ENCODE peak calls at places on chromosomes 4 and X, in eight cellular contexts. C is fibroblast of lung, P is AG10803, T is skeletal muscle cell, D is HCT116, L is left ventricle myocardium inferior, A is spleen, J is PC-3. V is an unnamed sample.

GRCh38 chr4:81527115-81527514 is 55.4 kb upstream of the RASGEF1B start:
- DNase-seq in C (no peak), P (no peak), T (no peak), D (no peak), L (peak), A (no peak), J (no peak), V (no peak)

GRCh38 chr4:125526420-125526819 is 211.7 kb downstream of the FAT4 start:
- DNase-seq in C (no peak), P (no peak), T (no peak), D (no peak), L (no peak), A (no peak), J (peak), V (no peak)

GRCh38 chr4:3411676-3412075 is 30.1 kb upstream of the HGFAC start:
- DNase-seq in C (no peak), P (no peak), T (no peak), D (no peak), L (no peak), A (peak), J (no peak), V (no peak)

GRCh38 chr4:72857787-72858186 is 211.7 kb downstream of the COX18 start:
- DNase-seq in C (peak), P (peak), T (no peak), D (no peak), L (no peak), A (no peak), J (no peak), V (no peak)

GRCh38 chr4:163077611-163078010 is 89.1 kb downstream of the NAF1 start:
- DNase-seq in C (no peak), P (no peak), T (no peak), D (no peak), L (no peak), A (no peak), J (no peak), V (no peak)

GRCh38 chrX:39162322-39162721 is 361.1 kb downstream of the MID1IP1 start:
- DNase-seq in C (no peak), P (no peak), T (no peak), D (no peak), L (peak), A (peak), J (no peak), V (no peak)

GRCh38 chr4:76705497-76705896 is 192.4 kb downstream of the SOWAHB start:
- DNase-seq in C (no peak), P (no peak), T (no peak), D (no peak), L (no peak), A (no peak), J (no peak), V (no peak)

GRCh38 chr4:675036-675804 is 878 bp downstream of the MYL5 start:
- DNase-seq in C (no peak), P (peak), T (no peak), D (no peak), L (peak), A (peak), J (no peak), V (no peak)

GRCh38 chrX:21926116-21926515 is 14.4 kb upstream of the SMS start:
- DNase-seq in C (no peak), P (peak), T (no peak), D (no peak), L (no peak), A (no peak), J (peak), V (no peak)

GRCh38 chr4:173017802-173018201 is 150.8 kb upstream of the GALNT7 start:
- DNase-seq in C (no peak), P (no peak), T (no peak), D (no peak), L (no peak), A (no peak), J (no peak), V (no peak)

GRCh38 chrX:85851418-85851817 is 195.9 kb downstream of the CHM start:
- DNase-seq in C (no peak), P (no peak), T (no peak), D (peak), L (no peak), A (peak), J (peak), V (no peak)

GRCh38 chr4:157664726-157665125 is 444.2 kb downstream of the GRIA2 start:
- DNase-seq in C (peak), P (peak), T (peak), D (peak), L (no peak), A (no peak), J (peak), V (no peak)

GRCh38 chrX:19747672-19748610 is 139.5 kb downstream of the SH3KBP1 start:
- DNase-seq in C (no peak), P (no peak), T (no peak), D (no peak), L (peak), A (peak), J (no peak), V (no peak)

GRCh38 chrX:97766496-97767095 is 882.9 kb downstream of the RPA4 start:
- DNase-seq in C (peak), P (no peak), T (no peak), D (no peak), L (no peak), A (no peak), J (no peak), V (peak)

GRCh38 chr4:26069218-26069617 is 155.2 kb downstream of the SMIM20 start:
- DNase-seq in C (peak), P (no peak), T (no peak), D (no peak), L (no peak), A (no peak), J (peak), V (no peak)

GRCh38 chr4:150769845-150770244 is 187.9 kb downstream of the MAB21L2 start:
- DNase-seq in C (peak), P (no peak), T (no peak), D (peak), L (no peak), A (no peak), J (peak), V (no peak)

GRCh38 chr4:110730318-110730717 is 107.4 kb upstream of the PITX2 start:
- DNase-seq in C (no peak), P (no peak), T (no peak), D (no peak), L (no peak), A (no peak), J (no peak), V (no peak)

GRCh38 chrX:46628406-46629371 is 55.1 kb downstream of the CHST7 start:
- DNase-seq in C (peak), P (peak), T (no peak), D (no peak), L (peak), A (no peak), J (no peak), V (no peak)

GRCh38 chr4:161664740-161665139 is 499.1 kb downstream of the FSTL5 start:
- DNase-seq in C (no peak), P (no peak), T (no peak), D (no peak), L (no peak), A (no peak), J (no peak), V (no peak)
- H3K4me3 ChIP-seq in C (no peak), P (no peak), T (no peak), D (no peak), L (no peak), A (no peak), J (no peak), V (no peak)

DNA sequence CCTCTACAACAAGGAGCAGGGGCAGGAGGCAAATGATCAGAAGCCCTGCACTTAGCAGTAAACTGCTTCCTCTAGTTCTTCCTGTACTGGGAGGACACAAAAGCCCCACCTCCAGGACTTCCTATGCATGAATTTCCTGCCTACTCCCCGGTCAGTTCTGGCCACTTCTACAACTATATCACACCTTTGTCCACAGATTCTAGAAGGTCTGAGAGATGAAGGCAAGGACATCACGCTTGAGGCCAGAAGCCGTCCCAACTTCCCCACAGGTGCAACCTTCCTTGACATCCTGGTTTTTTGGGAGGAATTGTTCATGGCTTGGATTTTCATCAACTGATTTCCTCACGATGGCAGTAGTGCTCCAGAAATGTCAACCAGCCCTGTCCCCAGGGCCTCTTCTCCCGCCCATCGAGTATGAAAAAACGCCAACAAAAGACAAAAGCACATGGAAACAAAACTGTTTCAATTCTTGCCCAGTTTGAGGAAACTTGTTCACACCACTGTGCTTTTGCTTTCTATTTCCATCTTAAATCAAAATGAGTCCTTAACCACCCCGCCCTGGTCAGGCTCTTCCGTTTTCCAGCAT is 206.5 kb upstream of the STK26 start:
- DNase-seq in C (peak), P (peak), T (no peak), D (no peak), L (no peak), A (peak), J (peak), V (no peak)
- H3K4me3 ChIP-seq in C (no peak), P (peak), T (no peak), D (no peak), L (peak), A (peak), J (peak), V (no peak)

GRCh38 chrX:10414872-10415703 is 205.3 kb downstream of the MID1 start:
- DNase-seq in C (peak), P (peak), T (peak), D (no peak), L (no peak), A (no peak), J (peak), V (no peak)
- H3K4me3 ChIP-seq in C (no peak), P (peak), T (no peak), D (no peak), L (no peak), A (no peak), J (no peak), V (no peak)

DNA sequence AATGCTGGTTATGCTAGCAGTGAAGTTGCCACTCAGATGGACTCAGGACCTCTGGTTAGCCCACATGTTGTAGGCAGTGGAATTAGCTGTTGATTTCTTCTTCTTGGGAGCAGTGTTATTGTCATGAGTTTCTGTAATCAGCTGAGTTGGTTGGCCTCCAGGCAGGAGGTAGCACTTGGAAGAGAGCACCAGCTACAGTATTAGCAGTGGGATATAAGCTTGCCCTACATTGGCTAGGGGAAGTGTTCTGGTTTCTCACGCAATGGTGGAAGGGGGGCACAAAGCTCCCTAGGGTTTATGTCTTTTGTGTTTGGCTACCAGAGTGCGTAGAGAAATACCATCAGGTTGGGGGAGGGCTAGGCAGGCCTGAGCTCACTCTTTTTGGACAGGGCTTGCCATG is 34.0 kb upstream of the UCP1 start:
- DNase-seq in C (no peak), P (no peak), T (no peak), D (no peak), L (no peak), A (no peak), J (no peak), V (no peak)
- H3K4me3 ChIP-seq in C (no peak), P (no peak), T (no peak), D (no peak), L (no peak), A (no peak), J (no peak), V (no peak)

GRCh38 chr4:95114521-95114920 is 356.8 kb downstream of the BMPR1B start:
- DNase-seq in C (no peak), P (peak), T (no peak), D (no peak), L (no peak), A (no peak), J (peak), V (no peak)

GRCh38 chr4:95120456-95120855 is 362.7 kb downstream of the BMPR1B start:
- DNase-seq in C (no peak), P (no peak), T (no peak), D (no peak), L (no peak), A (no peak), J (no peak), V (no peak)

GRCh38 chr4:95122001-95122400 is 364.2 kb downstream of the BMPR1B start:
- DNase-seq in C (no peak), P (no peak), T (no peak), D (no peak), L (no peak), A (no peak), J (no peak), V (no peak)

DNA sequence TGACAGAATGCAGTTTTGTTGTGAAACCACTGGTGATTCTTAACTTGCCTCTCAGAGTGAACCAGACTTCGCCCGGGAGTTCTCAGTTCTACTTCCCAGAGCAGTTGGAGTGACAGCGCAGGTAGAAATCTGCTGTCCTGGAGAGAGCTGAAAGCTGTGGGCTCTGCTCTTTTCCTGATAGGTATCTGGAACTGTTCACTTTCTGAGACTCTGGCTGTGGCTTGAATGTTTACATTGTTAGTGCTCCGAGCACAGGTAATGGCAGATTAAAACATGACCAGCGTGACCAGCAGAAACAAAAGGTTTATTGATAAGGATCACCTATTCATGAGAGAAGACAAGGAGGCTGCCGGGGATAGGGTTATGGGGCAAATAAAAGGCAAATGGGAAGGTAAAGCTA is 360.8 kb downstream of the BMPR1B start:
- DNase-seq in C (no peak), P (no peak), T (no peak), D (no peak), L (no peak), A (no peak), J (no peak), V (no peak)
- H3K4me3 ChIP-seq in C (no peak), P (no peak), T (no peak), D (no peak), L (no peak), A (no peak), J (no peak), V (no peak)

GRCh38 chr4:40195182-40196177 is 1.4 kb upstream of the RHOH start:
- DNase-seq in C (no peak), P (no peak), T (no peak), D (no peak), L (no peak), A (no peak), J (no peak), V (no peak)

GRCh38 chr4:40197879-40198689 is 1.3 kb downstream of the RHOH start:
- DNase-seq in C (no peak), P (no peak), T (no peak), D (no peak), L (no peak), A (no peak), J (no peak), V (no peak)

GRCh38 chr4:40196260-40196659 is 571 bp upstream of the RHOH start:
- DNase-seq in C (no peak), P (no peak), T (no peak), D (no peak), L (no peak), A (no peak), J (no peak), V (no peak)

GRCh38 chr4:40194602-40195161 is 2.1 kb upstream of the RHOH start:
- DNase-seq in C (no peak), P (no peak), T (no peak), D (no peak), L (no peak), A (no peak), J (no peak), V (no peak)

GRCh38 chr4:40196724-40197281 is at the start of gene RHOH:
- DNase-seq in C (no peak), P (no peak), T (no peak), D (no peak), L (no peak), A (peak), J (no peak), V (no peak)
- H3K4me3 ChIP-seq in C (no peak), P (no peak), T (no peak), D (no peak), L (no peak), A (peak), J (no peak), V (no peak)

GRCh38 chrX:48532201-48532600 is 7.3 kb upstream of the TBC1D25 start:
- DNase-seq in C (no peak), P (no peak), T (no peak), D (no peak), L (no peak), A (no peak), J (no peak), V (no peak)
- H3K4me3 ChIP-seq in C (no peak), P (no peak), T (no peak), D (no peak), L (no peak), A (no peak), J (no peak), V (no peak)

DNA sequence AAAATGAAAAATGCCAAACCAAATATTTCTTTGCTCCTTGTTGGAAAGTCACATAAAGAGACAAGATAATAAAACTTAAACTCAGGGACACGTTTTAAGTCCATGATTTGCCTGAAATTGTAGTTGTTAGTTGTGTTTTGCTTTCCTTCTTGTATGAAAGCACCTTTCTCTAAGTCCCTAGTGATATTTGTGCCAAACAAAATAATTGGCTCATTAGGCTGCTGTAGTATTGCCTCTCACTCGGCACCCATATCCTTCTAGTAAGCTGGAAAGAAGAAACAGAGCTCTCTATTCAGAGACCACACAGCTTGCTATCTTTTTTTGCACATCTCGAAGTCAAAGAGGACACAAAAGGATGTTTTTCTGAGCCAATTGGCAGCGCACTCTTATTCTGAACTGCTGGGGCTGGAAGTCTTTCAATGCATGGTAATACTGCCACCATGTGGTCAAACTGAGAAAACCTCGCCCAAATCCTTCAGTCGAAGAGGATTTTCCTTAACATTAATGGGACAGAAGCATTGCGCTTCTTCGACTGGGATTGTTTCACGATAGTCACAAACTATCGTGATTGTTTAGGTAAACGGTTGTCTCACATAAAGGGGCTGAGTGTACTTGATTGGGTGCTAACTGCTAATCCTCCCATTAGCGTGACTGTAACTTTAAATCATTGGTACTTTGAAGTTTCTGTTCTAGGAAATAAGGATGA is 571.9 kb upstream of the LCORL start:
- DNase-seq in C (peak), P (peak), T (peak), D (peak), L (no peak), A (no peak), J (peak), V (peak)
- H3K4me3 ChIP-seq in C (peak), P (peak), T (peak), D (no peak), L (no peak), A (no peak), J (no peak), V (peak)

DNA sequence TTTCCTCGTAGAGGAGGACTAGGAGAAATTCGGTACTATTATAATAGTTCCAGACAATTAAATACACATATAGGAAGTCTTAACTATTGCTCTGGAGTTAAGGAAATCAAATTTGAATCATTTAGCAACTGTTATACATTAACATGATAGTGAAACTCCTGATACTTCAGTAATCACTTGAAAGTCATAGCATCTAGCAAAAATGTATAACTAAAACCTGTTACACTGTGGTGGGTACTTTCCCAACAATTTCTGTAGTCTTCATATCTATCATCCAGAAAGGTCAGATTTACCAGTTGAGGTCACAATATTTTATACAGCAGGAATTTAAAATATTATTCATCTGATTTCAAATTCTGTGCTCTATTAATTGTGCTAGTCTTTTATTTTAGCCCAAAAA is 669.6 kb upstream of the PCDH10 start:
- DNase-seq in C (no peak), P (no peak), T (no peak), D (no peak), L (no peak), A (no peak), J (no peak), V (no peak)
- H3K4me3 ChIP-seq in C (no peak), P (no peak), T (no peak), D (no peak), L (no peak), A (no peak), J (no peak), V (no peak)

DNA sequence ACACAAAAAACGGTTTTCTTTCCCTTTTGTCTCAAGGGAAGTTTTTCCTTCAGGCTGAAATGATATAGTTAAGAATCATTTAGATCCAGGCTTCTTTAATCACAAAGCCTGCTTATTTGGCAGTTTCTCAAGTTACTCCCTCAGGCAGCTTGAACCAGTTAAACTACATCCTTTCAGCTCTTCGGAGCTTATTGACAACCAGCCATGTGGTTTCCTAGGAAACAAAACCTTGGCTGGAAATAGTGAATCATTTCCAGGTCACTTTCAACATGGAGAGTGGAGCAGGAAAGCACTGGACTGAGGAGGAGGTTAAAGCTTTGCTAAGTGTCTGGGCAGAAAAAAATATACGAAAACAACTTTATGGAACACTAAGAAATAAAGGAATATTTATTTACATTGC is 23.0 kb upstream of the AASDH start:
- DNase-seq in C (peak), P (peak), T (peak), D (peak), L (no peak), A (no peak), J (peak), V (peak)
- H3K4me3 ChIP-seq in C (peak), P (peak), T (peak), D (no peak), L (peak), A (no peak), J (peak), V (peak)